ENCODE peak calls at places on chromosomes 5 and 9, in ten cellular contexts. I is gastrocnemius medialis; W is pancreas; E is fibroblast of lung; V is effector memory CD4-positive, alpha-beta T cell; P is aorta; Q is upper lobe of right lung; Y is CD8-positive, alpha-beta memory T cell; S is tibial artery; T is IMR-90. C is an unnamed sample. For H3K4me1 and H3K9me3, the result is how much of the 10 kb centered on the place peaks cover.

GRCh38 chr9:30982301-30982700 is 1402.1 kb upstream of the ACO1 start:
- DNase-seq in I (no peak), W (no peak), E (no peak), V (no peak), P (no peak), Q (no peak), Y (no peak), S (no peak), T (no peak), C (no peak)

GRCh38 chr5:151740336-151740942 is 18.0 kb downstream of the ATOX1 start:
- DNase-seq in I (peak), W (no peak), E (peak), V (no peak), P (peak), Q (no peak), Y (peak), S (peak), T (peak), C (peak)

GRCh38 chr9:19992556-19992955 is 203.7 kb upstream of the SLC24A2 start:
- DNase-seq in I (no peak), W (no peak), E (peak), V (no peak), P (no peak), Q (no peak), Y (no peak), S (no peak), T (peak), C (no peak)

GRCh38 chr5:32201140-32201539 is 27.0 kb upstream of the GOLPH3 start:
- DNase-seq in I (no peak), W (no peak), E (no peak), V (no peak), P (no peak), Q (no peak), Y (no peak), S (no peak), T (peak), C (no peak)

GRCh38 chr5:113678924-113679575 is 165.6 kb downstream of the YTHDC2 start:
- DNase-seq in I (no peak), W (no peak), E (peak), V (no peak), P (no peak), Q (no peak), Y (no peak), S (no peak), T (peak), C (no peak)

GRCh38 chr5:11468334-11469039 is 435.8 kb downstream of the CTNND2 start:
- DNase-seq in I (no peak), W (no peak), E (peak), V (no peak), P (no peak), Q (no peak), Y (no peak), S (no peak), T (no peak), C (no peak)

GRCh38 chr5:64899838-64900237 is 131.1 kb downstream of the CWC27 start:
- DNase-seq in I (no peak), W (no peak), E (no peak), V (no peak), P (no peak), Q (no peak), Y (no peak), S (no peak), T (no peak), C (no peak)

GRCh38 chr9:109852561-109852960 is 72.6 kb downstream of the PALM2AKAP2 start:
- DNase-seq in I (no peak), W (no peak), E (peak), V (no peak), P (no peak), Q (no peak), Y (no peak), S (no peak), T (no peak), C (no peak)

GRCh38 chr5:7686794-7687193 is 164.1 kb downstream of the CFAP90 start:
- DNase-seq in I (no peak), W (no peak), E (no peak), V (no peak), P (no peak), Q (no peak), Y (no peak), S (no peak), T (no peak), C (no peak)

GRCh38 chr9:137665697-137666504 is 47.1 kb downstream of the EHMT1 start:
- DNase-seq in I (no peak), W (no peak), E (peak), V (no peak), P (peak), Q (peak), Y (no peak), S (no peak), T (no peak), C (no peak)

GRCh38 chr9:125683486-125683885 is 23.5 kb downstream of the MAPKAP1 start:
- DNase-seq in I (no peak), W (no peak), E (peak), V (no peak), P (no peak), Q (no peak), Y (no peak), S (no peak), T (peak), C (no peak)

GRCh38 chr9:101536351-101536750 is 2.7 kb downstream of the RNF20 start:
- DNase-seq in I (no peak), W (no peak), E (peak), V (no peak), P (no peak), Q (no peak), Y (no peak), S (no peak), T (peak), C (no peak)

GRCh38 chr5:218457-219289 is 553 bp downstream of the SDHA start:
- DNase-seq in I (peak), W (peak), E (peak), V (no peak), P (peak), Q (peak), Y (no peak), S (no peak), T (peak), C (peak)
- H3K4me1 ChIP-seq in I (under half), W (under half), E (under half), V (under half), P (under half), Q (under half), Y (under half), S (under half), T (under half), C (half or more)

GRCh38 chr5:179054876-179055275 is 5.3 kb upstream of the ZNF354C start:
- DNase-seq in I (no peak), W (no peak), E (no peak), V (no peak), P (no peak), Q (no peak), Y (no peak), S (no peak), T (no peak), C (no peak)
- H3K9me3 ChIP-seq in I (under half), W (under half), E (under half), V (under half), P (under half), Q (under half), Y (under half), S (under half), T (under half), C (under half)

DNA sequence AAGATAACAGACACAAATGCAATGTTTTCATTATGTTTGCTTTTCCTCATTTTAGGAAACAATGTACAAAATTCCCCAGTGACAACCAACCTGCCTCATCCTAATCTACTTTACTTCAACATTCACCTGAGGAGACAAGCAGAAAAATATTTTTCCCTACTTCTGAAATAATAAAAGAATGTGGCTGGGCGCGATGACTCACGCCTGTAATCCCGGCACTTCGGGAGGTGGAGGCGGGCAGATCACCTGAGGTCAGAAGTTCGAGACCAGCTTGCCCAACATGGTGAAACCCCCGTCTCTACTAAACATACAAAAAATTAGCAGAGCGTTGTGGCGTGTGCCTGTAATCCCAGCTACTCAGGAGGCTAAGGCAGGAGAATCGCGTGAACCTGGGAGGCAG is 36.9 kb downstream of the MYO10 start:
- DNase-seq in I (no peak), W (no peak), E (no peak), V (no peak), P (no peak), Q (no peak), Y (no peak), S (no peak), T (no peak), C (no peak)
- H3K4me1 ChIP-seq in I (under half), W (half or more), E (under half), V (under half), P (under half), Q (under half), Y (under half), S (under half), T (under half), C (under half)

GRCh38 chr5:124460000-124460399 is 286.4 kb downstream of the ZNF608 start:
- DNase-seq in I (no peak), W (no peak), E (no peak), V (no peak), P (no peak), Q (no peak), Y (no peak), S (no peak), T (no peak), C (no peak)
- H3K9me3 ChIP-seq in I (under half), W (under half), E (under half), V (under half), P (under half), Q (under half), Y (under half), S (under half), T (under half), C (under half)

GRCh38 chr5:76379316-76379715 is 23.8 kb upstream of the IQGAP2 start:
- DNase-seq in I (no peak), W (no peak), E (no peak), V (no peak), P (no peak), Q (no peak), Y (no peak), S (no peak), T (no peak), C (no peak)

GRCh38 chr5:76378355-76378754 is 24.7 kb upstream of the IQGAP2 start:
- DNase-seq in I (no peak), W (no peak), E (no peak), V (no peak), P (no peak), Q (no peak), Y (no peak), S (no peak), T (no peak), C (no peak)

GRCh38 chr5:76380346-76381074 is 22.6 kb upstream of the IQGAP2 start:
- DNase-seq in I (no peak), W (no peak), E (no peak), V (no peak), P (no peak), Q (no peak), Y (no peak), S (no peak), T (no peak), C (no peak)

GRCh38 chr5:76383126-76383825 is 19.8 kb upstream of the IQGAP2 start:
- DNase-seq in I (no peak), W (no peak), E (no peak), V (no peak), P (no peak), Q (no peak), Y (no peak), S (no peak), T (no peak), C (no peak)

DNA sequence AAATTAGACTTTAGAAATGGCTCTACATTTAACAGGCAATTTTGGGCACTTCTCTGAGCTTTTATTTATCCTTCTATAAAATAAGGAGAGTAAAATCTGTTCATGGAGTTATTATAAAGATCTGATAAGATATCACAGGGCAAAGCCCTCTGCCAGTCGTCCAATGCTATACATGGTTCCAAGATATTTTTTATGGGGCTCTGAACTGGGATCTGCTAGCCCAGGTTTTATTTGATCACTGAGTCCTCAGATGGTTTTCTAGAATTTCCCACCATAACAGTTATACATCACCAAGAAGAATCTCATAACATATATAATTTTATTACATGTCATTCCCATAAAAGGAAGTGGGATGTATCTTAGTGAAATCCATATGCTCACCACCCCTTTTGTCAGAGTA is 23.2 kb upstream of the IQGAP2 start:
- DNase-seq in I (no peak), W (no peak), E (no peak), V (no peak), P (no peak), Q (no peak), Y (no peak), S (no peak), T (no peak), C (no peak)
- H3K4me1 ChIP-seq in I (under half), W (under half), E (under half), V (under half), P (under half), Q (under half), Y (under half), S (under half), T (under half), C (under half)

GRCh38 chr5:119486-120097 is 27.6 kb downstream of the PLEKHG4B start:
- DNase-seq in I (no peak), W (no peak), E (no peak), V (no peak), P (no peak), Q (no peak), Y (no peak), S (no peak), T (no peak), C (no peak)
- H3K9me3 ChIP-seq in I (under half), W (under half), E (under half), V (under half), P (under half), Q (under half), Y (under half), S (under half), T (under half), C (under half)

DNA sequence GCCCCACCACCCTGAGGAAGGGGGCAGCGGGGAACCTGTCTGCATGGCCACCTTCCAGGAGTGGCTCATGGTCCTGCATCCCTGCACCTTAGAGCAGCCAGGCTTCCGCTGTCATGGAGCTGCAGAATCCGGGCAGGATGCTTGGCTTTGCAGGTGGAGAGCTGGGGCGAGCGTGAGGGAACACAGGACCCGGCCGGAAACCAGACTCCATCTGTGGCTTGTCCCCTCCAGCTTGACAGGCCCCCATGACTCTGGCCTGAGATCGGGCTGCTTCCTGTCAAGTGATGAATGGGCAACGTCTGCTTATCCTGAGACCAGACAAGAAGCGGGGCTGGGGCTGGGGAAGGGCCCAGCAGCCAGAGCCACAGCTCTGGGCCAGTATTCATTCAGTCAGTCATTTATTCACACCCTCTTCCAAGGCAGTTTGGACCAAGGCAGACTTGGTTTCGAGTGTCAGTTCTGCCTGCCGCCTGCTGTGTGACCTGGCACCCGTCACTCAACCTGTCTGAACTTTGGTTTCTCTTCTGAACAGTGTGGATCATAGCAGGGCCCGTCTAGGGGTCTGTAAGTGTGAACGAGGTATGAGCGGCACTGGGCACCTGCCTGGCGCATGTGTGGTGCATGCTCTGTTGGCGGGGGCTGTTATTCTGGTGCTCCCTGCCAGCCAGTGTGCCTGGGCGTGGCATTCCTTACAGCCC is 37.5 kb downstream of the NEK6 start:
- DNase-seq in I (no peak), W (no peak), E (peak), V (no peak), P (no peak), Q (no peak), Y (no peak), S (no peak), T (no peak), C (no peak)
- H3K4me1 ChIP-seq in I (under half), W (under half), E (half or more), V (under half), P (under half), Q (half or more), Y (under half), S (under half), T (half or more), C (half or more)

GRCh38 chr5:1087428-1087827 is 24.4 kb downstream of the SLC12A7 start:
- DNase-seq in I (no peak), W (no peak), E (no peak), V (no peak), P (no peak), Q (no peak), Y (no peak), S (no peak), T (no peak), C (no peak)

GRCh38 chr5:1089621-1090040 is 22.2 kb downstream of the SLC12A7 start:
- DNase-seq in I (no peak), W (peak), E (no peak), V (no peak), P (no peak), Q (no peak), Y (no peak), S (no peak), T (no peak), C (no peak)

GRCh38 chr5:1086871-1087270 is 25.0 kb downstream of the SLC12A7 start:
- DNase-seq in I (no peak), W (no peak), E (no peak), V (no peak), P (no peak), Q (no peak), Y (no peak), S (no peak), T (no peak), C (no peak)

GRCh38 chr5:1088726-1089125 is 23.1 kb downstream of the SLC12A7 start:
- DNase-seq in I (no peak), W (no peak), E (no peak), V (no peak), P (no peak), Q (no peak), Y (no peak), S (no peak), T (no peak), C (no peak)

DNA sequence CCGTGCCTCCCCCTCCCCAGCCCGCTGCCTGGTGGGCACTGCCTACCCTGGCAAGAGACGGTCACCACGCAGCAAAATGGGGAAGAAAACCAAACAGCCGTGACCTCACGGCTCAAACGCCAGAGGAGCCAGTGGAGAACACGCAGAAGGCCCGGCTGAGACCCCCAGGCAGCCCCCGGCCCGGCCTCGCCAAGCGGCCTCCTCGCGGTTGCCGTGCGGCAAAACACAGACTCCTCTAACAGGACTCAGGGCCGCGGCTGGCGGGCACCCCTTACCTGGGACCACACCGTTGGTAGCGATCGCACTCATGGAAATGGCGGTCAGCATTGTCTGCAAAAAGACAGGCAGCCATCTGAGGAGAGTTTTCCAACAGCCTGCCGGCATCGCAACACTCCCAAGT is 23.8 kb downstream of the SLC12A7 start:
- DNase-seq in I (no peak), W (no peak), E (no peak), V (no peak), P (no peak), Q (no peak), Y (no peak), S (no peak), T (no peak), C (no peak)
- H3K9me3 ChIP-seq in I (under half), W (under half), E (under half), V (under half), P (under half), Q (under half), Y (under half), S (under half), T (under half), C (under half)